ENCODE peak calls at places on chromosomes 3 and 15, in four cellular contexts. L is GM12878, K is A549, U is K562. I is an unnamed sample.

GRCh38 chr3:61077551-61077950 is 173.7 kb downstream of the FHIT start:
- DNase-seq in L (no peak), K (no peak), U (no peak), I (no peak)

GRCh38 chr3:2360815-2361214 is 262.1 kb downstream of the CNTN4 start:
- DNase-seq in L (no peak), K (no peak), U (no peak), I (no peak)

GRCh38 chr3:146921693-146922092 is 316.5 kb upstream of the PLSCR5 start:
- DNase-seq in L (no peak), K (no peak), U (no peak), I (no peak)

GRCh38 chr3:102896851-102897621 is 462.2 kb downstream of the ZPLD1 start:
- DNase-seq in L (no peak), K (no peak), U (no peak), I (no peak)

GRCh38 chr15:50753463-50753862 is 12.0 kb downstream of the SPPL2A start:
- DNase-seq in L (no peak), K (no peak), U (no peak), I (no peak)

GRCh38 chr15:35282965-35283496 is 197.9 kb upstream of the NANOGP8 start:
- DNase-seq in L (no peak), K (no peak), U (no peak), I (no peak)

GRCh38 chr15:73284073-73284472 is 84.7 kb downstream of the HCN4 start:
- DNase-seq in L (no peak), K (no peak), U (no peak), I (no peak)

GRCh38 chr3:18649666-18650363 is 224.7 kb upstream of the SATB1 start:
- DNase-seq in L (peak), K (no peak), U (no peak), I (no peak)

GRCh38 chr15:81064253-81064652 is 63.5 kb downstream of the TLNRD1 start:
- DNase-seq in L (no peak), K (no peak), U (no peak), I (no peak)

GRCh38 chr3:186915808-186916796 is 14.2 kb upstream of the ST6GAL1 start:
- DNase-seq in L (no peak), K (no peak), U (no peak), I (no peak)

DNA sequence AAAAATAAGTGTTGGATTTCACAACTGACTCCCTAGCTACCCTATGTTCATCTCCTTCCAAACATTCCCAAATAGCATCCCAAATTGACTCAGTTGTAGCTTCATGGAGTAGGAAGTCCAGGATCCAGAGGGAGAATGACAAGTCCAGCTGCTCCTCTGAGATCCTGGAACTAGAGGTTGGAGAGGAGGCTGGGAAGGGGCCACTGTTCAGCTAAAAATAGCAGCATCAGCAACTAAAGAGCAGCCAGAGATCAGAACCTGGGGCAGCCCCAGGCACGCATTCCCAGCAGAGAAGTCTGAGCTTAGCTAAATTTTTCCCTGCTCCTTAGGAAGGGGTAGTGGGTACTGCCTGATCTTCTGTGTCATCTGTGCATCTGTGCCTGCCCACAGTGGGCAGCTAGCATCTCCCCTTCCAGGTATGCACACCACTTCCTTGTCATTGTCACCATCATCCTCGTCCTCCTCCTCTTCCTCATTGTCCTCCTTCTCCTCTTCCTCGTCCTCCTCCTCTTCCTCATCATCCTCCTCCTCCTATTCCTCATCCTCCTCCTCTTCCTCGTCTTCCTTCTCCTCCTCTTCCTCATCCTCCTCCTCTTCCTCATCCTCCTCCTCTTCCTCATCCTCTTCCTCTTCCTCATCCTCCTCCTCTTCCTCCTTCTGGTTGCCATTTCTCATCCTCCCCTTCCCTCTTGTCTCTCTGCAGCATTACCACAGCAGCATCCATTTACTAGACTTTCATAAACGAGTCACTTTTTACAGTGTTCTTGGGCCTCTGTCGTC is 152.3 kb upstream of the ROPN1 start:
- DNase-seq in L (no peak), K (no peak), U (no peak), I (no peak)
- TF ChIP-seq HDAC2 in L (no peak), K (no peak), U (no peak), I (no peak)

DNA sequence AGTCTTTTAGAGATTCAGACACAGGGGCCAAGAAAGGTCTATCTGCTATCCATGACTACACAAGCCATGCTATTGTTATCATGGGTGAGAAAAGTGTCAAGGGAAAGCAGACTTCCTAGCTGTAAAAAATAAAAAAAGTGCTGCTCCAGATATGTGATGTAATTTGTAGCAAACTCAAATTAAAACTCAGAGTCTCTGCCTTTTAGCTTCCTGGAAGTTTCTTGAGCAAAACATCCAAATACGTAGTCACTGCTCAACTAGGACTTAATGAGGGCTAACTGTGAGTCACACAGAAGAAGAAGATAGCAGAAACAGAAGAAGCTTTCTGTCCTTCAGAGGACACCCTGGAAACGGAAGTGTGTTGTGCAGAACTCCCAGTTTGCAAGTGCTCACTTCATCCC is 393.4 kb upstream of the NR2F2 start:
- DNase-seq in L (no peak), K (no peak), U (no peak), I (no peak)
- TF ChIP-seq BHLHE40 in L (no peak), K (no peak), U (no peak), I (no peak)

GRCh38 chr3:72260590-72260914 is 475.6 kb upstream of the PROK2 start:
- DNase-seq in L (no peak), K (no peak), U (no peak), I (no peak)
- TF ChIP-seq HDAC2 in L (no peak), K (no peak), U (no peak), I (no peak)

GRCh38 chr15:25830844-25831443 is 32.2 kb downstream of the ATP10A start:
- DNase-seq in L (no peak), K (no peak), U (no peak), I (no peak)
- TF ChIP-seq BHLHE40 in L (no peak), K (no peak), U (no peak), I (no peak)

GRCh38 chr3:150110097-150110496 is 139.4 kb upstream of the PFN2 start:
- DNase-seq in L (no peak), K (no peak), U (no peak), I (peak)

GRCh38 chr3:150118219-150118618 is 147.5 kb upstream of the PFN2 start:
- DNase-seq in L (no peak), K (no peak), U (no peak), I (no peak)

GRCh38 chr3:150114273-150114672 is 143.6 kb upstream of the PFN2 start:
- DNase-seq in L (no peak), K (no peak), U (no peak), I (no peak)

GRCh38 chr3:150117076-150117475 is 146.4 kb upstream of the PFN2 start:
- DNase-seq in L (no peak), K (no peak), U (no peak), I (no peak)

GRCh38 chr3:150114873-150115570 is 144.3 kb upstream of the PFN2 start:
- DNase-seq in L (peak), K (no peak), U (no peak), I (no peak)
- TF ChIP-seq HDAC2 in L (no peak), K (no peak), U (no peak), I (no peak)

GRCh38 chr3:139202226-139202958 is 141.4 kb upstream of the MRPS22 start:
- DNase-seq in L (no peak), K (no peak), U (peak), I (peak)
- TF ChIP-seq BHLHE40 in L (no peak), K (no peak), U (no peak), I (no peak)

GRCh38 chr15:88337993-88338392 is 81.5 kb upstream of the NTRK3 start:
- DNase-seq in L (no peak), K (no peak), U (no peak), I (no peak)
- TF ChIP-seq HDAC2 in L (no peak), K (no peak), U (no peak), I (no peak)

DNA sequence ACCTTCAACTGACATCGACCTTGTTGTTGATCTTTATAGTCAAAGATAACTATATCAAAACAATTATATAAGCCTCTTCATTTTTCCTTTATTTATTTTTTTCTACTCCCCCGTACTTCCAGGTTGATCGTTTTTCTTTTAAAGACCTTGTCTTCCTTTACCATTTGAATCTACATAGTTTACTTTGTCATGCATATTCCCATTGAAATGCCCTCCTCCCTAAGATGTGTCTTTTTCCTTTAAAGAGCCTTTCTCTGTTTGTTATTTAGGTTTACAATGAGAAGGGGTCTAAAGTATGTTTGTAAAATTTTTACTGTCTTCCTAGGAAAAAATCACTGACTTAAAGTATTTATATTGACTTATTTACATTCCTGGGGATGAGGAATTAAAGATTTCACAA is 29.4 kb upstream of the ZNF717 start:
- DNase-seq in L (no peak), K (no peak), U (no peak), I (no peak)
- TF ChIP-seq BHLHE40 in L (no peak), K (no peak), U (no peak), I (no peak)